ENCODE peak calls at places on chromosomes 4 and X, in six cellular contexts. E, Q, P, U, S and N are unnamed samples.

GRCh38 chrX:24398766-24399165 is 38.3 kb downstream of the SUPT20HL1 start:
- DNase-seq in Q (no peak), S (no peak), P (no peak), E (no peak), U (no peak), N (peak; percentile 8)

GRCh38 chr4:145956288-145956890 is 17.8 kb upstream of the ZNF827 start:
- DNase-seq in S (no peak), E (peak; percentile 41), Q (no peak), U (peak; percentile 60), P (peak; percentile 12), N (no peak)

GRCh38 chr4:153555730-153556440 is 89.7 kb downstream of the TMEM131L start:
- DNase-seq in Q (peak; percentile 60), E (peak; percentile 89), P (no peak), S (no peak), U (peak; percentile 94), N (peak; percentile 34)

GRCh38 chr4:78379991-78380739 is 171.4 kb upstream of the ANXA3 start:
- DNase-seq in E (no peak), P (no peak), U (peak; percentile 70), S (no peak), Q (no peak), N (no peak)

GRCh38 chr4:55549888-55550287 is 3.2 kb upstream of the CLOCK start:
- DNase-seq in E (peak; percentile 47), Q (no peak), S (no peak), P (no peak), U (peak; percentile 20), N (no peak)

GRCh38 chr4:62912531-62912930 is 1496.7 kb downstream of the TECRL start:
- DNase-seq in U (no peak), Q (no peak), P (no peak), E (no peak), S (no peak), N (no peak)

GRCh38 chr4:186676531-186677158 is 47.0 kb downstream of the FAT1 start:
- DNase-seq in Q (no peak), U (peak; percentile 81), P (no peak), E (peak; percentile 72), S (no peak), N (no peak)

GRCh38 chr4:87865960-87866598 is 33.3 kb downstream of the MEPE start:
- DNase-seq in E (peak; percentile 65), P (no peak), S (no peak), U (no peak), Q (no peak), N (no peak)

GRCh38 chr4:88860594-88860993 is 163.0 kb upstream of the NAP1L5 start:
- DNase-seq in U (no peak), S (no peak), E (no peak), Q (no peak), P (no peak), N (no peak)

GRCh38 chr4:26839534-26839951 is 21.1 kb upstream of the STIM2 start:
- DNase-seq in P (peak; percentile 48), S (no peak), U (peak; percentile 48), E (no peak), Q (no peak), N (no peak)

GRCh38 chr4:66123195-66123594 is 452.9 kb upstream of the EPHA5 start:
- DNase-seq in P (no peak), Q (no peak), U (peak; percentile 3), S (no peak), E (no peak), N (no peak)

GRCh38 chrX:129736491-129736890 is 2.3 kb upstream of the XPNPEP2 start:
- DNase-seq in E (no peak), U (no peak), S (no peak), Q (no peak), P (no peak), N (no peak)

GRCh38 chr4:48307528-48307927 is 33.8 kb upstream of the SLAIN2 start:
- DNase-seq in U (no peak), Q (no peak), S (no peak), P (no peak), E (no peak), N (no peak)

GRCh38 chr4:36039031-36039430 is 205.3 kb downstream of the ARAP2 start:
- DNase-seq in E (no peak), U (no peak), S (no peak), Q (no peak), P (no peak), N (no peak)

GRCh38 chr4:185481390-185481789 is 9.9 kb upstream of the CCDC110 start:
- DNase-seq in U (no peak), E (no peak), S (no peak), Q (no peak), P (no peak), N (no peak)

GRCh38 chr4:169066934-169067333 is 56.9 kb upstream of the CBR4 start:
- DNase-seq in P (no peak), E (no peak), Q (no peak), U (no peak), S (no peak), N (no peak)

GRCh38 chr4:11367371-11367770 is 61.3 kb downstream of the HS3ST1 start:
- DNase-seq in S (no peak), Q (peak; percentile 25), E (peak; percentile 44), U (peak; percentile 96), P (no peak), N (peak; percentile 51)

GRCh38 chrX:150899191-150899757 is 806 bp upstream of the CD99L2 start:
- DNase-seq in S (peak; percentile 2), U (peak; percentile 19), E (no peak), P (peak; percentile 1), Q (no peak), N (peak; percentile 20)

GRCh38 chr4:111537165-111537564 is 608.1 kb upstream of the FAM241A start:
- DNase-seq in Q (no peak), P (no peak), E (no peak), U (no peak), S (no peak), N (no peak)

GRCh38 chrX:9997524-9997923 is 30.4 kb downstream of the CLDN34 start:
- DNase-seq in P (no peak), Q (no peak), U (no peak), S (no peak), E (no peak), N (no peak)

GRCh38 chr4:94828882-94829281 is 71.1 kb downstream of the BMPR1B start:
- DNase-seq in S (no peak), Q (no peak), U (no peak), P (no peak), E (no peak), N (no peak)

GRCh38 chrX:154512879-154513553 is 3.0 kb downstream of the FAM3A start:
- DNase-seq in Q (no peak), S (no peak), E (no peak), P (no peak), U (no peak), N (no peak)

GRCh38 chrX:101160001-101160400 is 59.6 kb upstream of the DRP2 start:
- DNase-seq in U (no peak), E (no peak), Q (no peak), P (no peak), S (no peak), N (no peak)

GRCh38 chr4:1192493-1193205 is 20.3 kb upstream of the SPON2 start:
- DNase-seq in Q (no peak), S (no peak), P (no peak), U (no peak), E (no peak), N (peak; percentile 3)

GRCh38 chr4:107618656-107619055 is 101.4 kb downstream of the PAPSS1 start:
- DNase-seq in E (no peak), S (no peak), Q (no peak), U (no peak), P (no peak), N (no peak)

GRCh38 chrX:74510401-74510800 is 89.1 kb downstream of the SLC16A2 start:
- DNase-seq in E (no peak), S (no peak), Q (no peak), P (no peak), U (no peak), N (no peak)

GRCh38 chrX:63101879-63102620 is 249.1 kb downstream of the SPIN4 start:
- DNase-seq in S (no peak), E (no peak), Q (no peak), U (no peak), P (no peak), N (no peak)

GRCh38 chrX:49930046-49930445 is 7.7 kb downstream of the CLCN5 start:
- DNase-seq in E (no peak), U (peak; percentile 53), S (no peak), Q (no peak), P (no peak), N (no peak)

GRCh38 chrX:54087661-54088060 is 43.4 kb upstream of the PHF8 start:
- DNase-seq in S (no peak), Q (no peak), E (no peak), U (no peak), P (no peak), N (no peak)

GRCh38 chr4:532588-533317 is 33.7 kb downstream of the PIGG start:
- DNase-seq in S (no peak), U (no peak), Q (no peak), P (no peak), E (no peak), N (no peak)

GRCh38 chr4:2925931-2926860 is 37.0 kb downstream of the NOP14 start:
- DNase-seq in P (no peak), U (no peak), E (no peak), S (no peak), Q (peak; percentile 12), N (no peak)

GRCh38 chr4:98642991-98643426 is 15.4 kb downstream of the TSPAN5 start:
- DNase-seq in E (peak; percentile 78), U (peak; percentile 49), P (no peak), S (no peak), Q (no peak), N (no peak)

GRCh38 chr4:73729534-73730165 is 10.7 kb upstream of the CXCL8 start:
- DNase-seq in Q (no peak), U (peak; percentile 94), S (no peak), E (peak; percentile 79), P (peak; percentile 48), N (peak; percentile 62)

GRCh38 chrX:7052541-7052940 is 95.0 kb upstream of the STS start:
- DNase-seq in Q (no peak), E (no peak), U (no peak), S (no peak), P (no peak), N (no peak)

GRCh38 chr4:37481547-37482129 is 204.5 kb downstream of the RELL1 start:
- DNase-seq in Q (no peak), S (no peak), E (no peak), U (no peak), P (no peak), N (no peak)